ENCODE peak calls at places on chromosomes 1 and 21, in eight cellular contexts. R is suprapubic skin, E is tibial nerve, U is ovary, Y is esophagus muscularis mucosa, V is stomach, J is transverse colon, X is GM12878. B is an unnamed sample. For H3K36me3, the result is how much of the 10 kb centered on the place peaks cover.

GRCh38 chr1:9691108-9691445 is 39.5 kb downstream of the PIK3CD start:
- DNase-seq in J (no peak), X (no peak), R (no peak), E (no peak), U (no peak), Y (no peak), V (no peak), B (no peak)

GRCh38 chr1:57319165-57319564 is 104.7 kb downstream of the DAB1 start:
- DNase-seq in E (no peak), X (no peak), V (no peak), Y (no peak), R (no peak), U (no peak), J (no peak), B (no peak)

GRCh38 chr21:18467715-18468114 is 64.1 kb upstream of the TMPRSS15 start:
- DNase-seq in Y (no peak), X (no peak), J (no peak), U (no peak), V (no peak), R (no peak), E (no peak), B (no peak)

GRCh38 chr21:31182231-31183129 is 144.2 kb upstream of the KRTAP19-8 start:
- DNase-seq in R (no peak), V (no peak), E (no peak), Y (no peak), X (no peak), J (no peak), U (no peak), B (no peak)

GRCh38 chr1:64952055-64952699 is 14.2 kb downstream of the JAK1 start:
- DNase-seq in E (no peak), V (no peak), X (no peak), R (no peak), J (no peak), Y (no peak), U (no peak), B (no peak)

GRCh38 chr1:176866011-176866410 is 298.5 kb downstream of the ASTN1 start:
- DNase-seq in R (no peak), E (no peak), U (no peak), J (no peak), X (no peak), V (no peak), Y (no peak), B (no peak)

GRCh38 chr1:30664103-30664755 is 59.2 kb downstream of the MATN1 start:
- DNase-seq in E (no peak), V (no peak), R (peak), Y (no peak), X (no peak), U (no peak), J (no peak), B (no peak)

GRCh38 chr1:221620437-221621384 is 121.2 kb downstream of the DUSP10 start:
- DNase-seq in R (no peak), U (no peak), Y (no peak), J (no peak), E (no peak), X (no peak), V (no peak), B (no peak)

GRCh38 chr1:232149302-232150201 is 480.4 kb downstream of the SIPA1L2 start:
- DNase-seq in E (no peak), Y (no peak), J (no peak), U (no peak), V (no peak), R (no peak), X (no peak), B (no peak)

GRCh38 chr1:240027059-240027462 is 64.6 kb upstream of the FMN2 start:
- DNase-seq in V (no peak), U (no peak), R (no peak), E (peak), X (no peak), Y (no peak), J (peak), B (no peak)

GRCh38 chr1:235533476-235534168 is 29.4 kb upstream of the B3GALNT2 start:
- DNase-seq in U (no peak), R (no peak), V (no peak), X (no peak), E (no peak), J (no peak), Y (no peak), B (no peak)

GRCh38 chr1:46053734-46054133 is 78.7 kb downstream of the PIK3R3 start:
- DNase-seq in V (no peak), R (no peak), J (no peak), X (no peak), U (no peak), E (no peak), Y (no peak), B (no peak)

GRCh38 chr1:107829083-107829771 is 135.8 kb downstream of the VAV3 start:
- DNase-seq in J (no peak), U (no peak), R (no peak), X (peak), E (no peak), V (no peak), Y (no peak), B (no peak)

GRCh38 chr1:93805027-93805426 is 74.0 kb downstream of the DNTTIP2 start:
- DNase-seq in U (no peak), V (no peak), X (no peak), Y (no peak), R (no peak), E (no peak), J (no peak), B (no peak)

DNA sequence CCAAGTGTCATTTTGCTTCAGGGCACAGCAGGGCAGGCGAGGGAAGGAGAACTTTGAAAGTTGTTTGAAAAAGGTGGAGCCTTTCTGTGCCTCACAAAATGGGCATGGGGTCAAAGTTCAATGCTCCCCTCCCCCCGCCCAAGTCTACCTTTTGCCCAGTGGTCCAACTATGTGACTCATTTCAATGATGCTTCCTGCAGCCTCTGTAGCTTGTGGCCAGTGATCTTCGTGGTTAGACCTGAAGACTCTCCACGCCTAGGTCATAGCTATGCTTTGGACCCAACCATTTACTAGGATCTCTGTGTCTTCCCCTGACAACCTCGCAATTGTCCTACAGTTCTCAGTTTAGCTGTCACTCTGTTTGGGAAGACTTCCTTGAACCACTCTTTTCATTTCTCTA is 280.3 kb upstream of the GJB5 start:
- DNase-seq in J (no peak), Y (no peak), U (no peak), X (no peak), R (no peak), E (no peak), V (no peak), B (no peak)
- TF ChIP-seq POLR2A in J (no peak), Y (no peak), U (no peak), X (no peak), R (no peak), E (no peak), V (no peak), B (no peak)

DNA sequence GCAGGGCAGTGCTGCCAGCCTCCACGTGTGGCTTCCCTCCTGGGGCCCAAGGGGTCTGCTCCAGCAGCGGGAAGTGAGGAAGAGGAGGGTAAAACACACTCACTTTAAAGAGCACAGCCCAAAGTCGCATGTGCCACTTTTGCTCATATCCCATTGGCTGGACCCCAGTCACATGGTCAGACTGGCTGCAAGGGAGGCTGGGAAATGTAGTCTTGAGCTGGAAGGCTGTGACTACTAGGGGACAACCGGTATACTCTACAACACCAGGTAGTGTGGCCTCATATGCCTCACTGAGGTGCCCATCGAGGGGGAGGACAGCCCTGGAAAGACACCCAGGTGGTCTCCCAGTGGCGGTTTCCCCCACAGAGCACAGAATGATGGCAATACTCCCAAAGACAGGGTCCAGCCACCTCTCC is 45.2 kb downstream of the CAMK2N1 start:
- DNase-seq in R (no peak), V (peak), X (no peak), Y (no peak), E (no peak), J (peak), U (no peak), B (no peak)
- TF ChIP-seq EP300 in R (no peak), V (no peak), X (no peak), Y (no peak), E (no peak), J (no peak), U (no peak), B (no peak)

GRCh38 chr1:6040859-6041415 is 4.8 kb upstream of the KCNAB2 start:
- DNase-seq in E (no peak), J (no peak), Y (no peak), V (no peak), R (no peak), U (peak), X (no peak), B (no peak)
- H3K36me3 ChIP-seq in E (under half), J (under half), Y (under half), V (under half), R (under half), U (under half), X (under half), B (under half)

GRCh38 chr1:76238094-76238551 is 163.6 kb downstream of the ST6GALNAC3 start:
- DNase-seq in V (no peak), Y (no peak), X (no peak), R (no peak), E (no peak), J (no peak), U (no peak), B (no peak)

GRCh38 chr1:76234061-76234460 is 159.5 kb downstream of the ST6GALNAC3 start:
- DNase-seq in U (no peak), R (no peak), Y (no peak), E (no peak), J (no peak), X (no peak), V (no peak), B (no peak)

GRCh38 chr1:76240321-76240720 is 165.8 kb downstream of the ST6GALNAC3 start:
- DNase-seq in U (no peak), V (no peak), Y (no peak), X (no peak), E (no peak), R (no peak), J (no peak), B (no peak)

GRCh38 chr1:76239470-76239918 is 164.9 kb downstream of the ST6GALNAC3 start:
- DNase-seq in Y (no peak), V (no peak), R (no peak), J (no peak), E (no peak), X (no peak), U (no peak), B (no peak)

DNA sequence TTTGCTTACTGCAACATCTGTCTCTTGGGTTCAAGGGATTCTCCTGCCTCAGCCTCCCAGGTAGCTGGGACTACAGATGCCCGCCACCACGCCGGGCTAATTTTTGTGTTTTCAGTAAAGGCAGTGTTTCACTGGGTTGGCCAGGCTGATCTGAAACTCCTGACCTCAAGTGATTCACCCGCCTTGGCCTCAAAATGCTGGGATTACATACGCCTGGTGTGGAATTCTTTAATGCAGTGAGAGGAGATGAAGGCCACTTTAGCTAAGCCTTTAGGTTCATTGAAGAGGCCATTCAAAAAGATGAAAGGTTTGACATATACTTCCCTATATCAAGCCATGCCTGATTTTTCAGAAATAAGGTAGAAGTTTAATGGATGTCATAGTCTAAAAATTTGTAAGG is 162.7 kb downstream of the ST6GALNAC3 start:
- DNase-seq in U (no peak), X (no peak), V (no peak), J (no peak), Y (no peak), E (no peak), R (no peak), B (no peak)
- TF ChIP-seq POLR2A in U (no peak), X (no peak), V (no peak), J (no peak), Y (no peak), E (no peak), R (no peak), B (no peak)

GRCh38 chr1:205144751-205145150 is 23.0 kb upstream of the RBBP5 start:
- DNase-seq in U (no peak), Y (no peak), E (no peak), X (no peak), R (no peak), V (no peak), J (no peak), B (no peak)
- TF ChIP-seq EP300 in U (no peak), Y (no peak), E (no peak), X (no peak), R (no peak), V (no peak), J (no peak), B (no peak)

GRCh38 chr1:167693425-167694045 is 28.2 kb upstream of the MPZL1 start:
- DNase-seq in X (no peak), V (no peak), E (no peak), R (no peak), U (no peak), Y (no peak), J (no peak), B (no peak)

GRCh38 chr1:167695756-167696561 is 25.8 kb upstream of the MPZL1 start:
- DNase-seq in U (no peak), X (no peak), E (no peak), J (no peak), Y (no peak), V (no peak), R (no peak), B (no peak)

GRCh38 chr1:167694691-167695090 is 27.1 kb upstream of the MPZL1 start:
- DNase-seq in X (no peak), J (no peak), E (no peak), R (no peak), Y (no peak), V (no peak), U (no peak), B (no peak)

GRCh38 chr1:167697667-167698141 is 24.1 kb upstream of the MPZL1 start:
- DNase-seq in U (no peak), V (peak), J (no peak), Y (no peak), X (no peak), R (no peak), E (peak), B (no peak)

DNA sequence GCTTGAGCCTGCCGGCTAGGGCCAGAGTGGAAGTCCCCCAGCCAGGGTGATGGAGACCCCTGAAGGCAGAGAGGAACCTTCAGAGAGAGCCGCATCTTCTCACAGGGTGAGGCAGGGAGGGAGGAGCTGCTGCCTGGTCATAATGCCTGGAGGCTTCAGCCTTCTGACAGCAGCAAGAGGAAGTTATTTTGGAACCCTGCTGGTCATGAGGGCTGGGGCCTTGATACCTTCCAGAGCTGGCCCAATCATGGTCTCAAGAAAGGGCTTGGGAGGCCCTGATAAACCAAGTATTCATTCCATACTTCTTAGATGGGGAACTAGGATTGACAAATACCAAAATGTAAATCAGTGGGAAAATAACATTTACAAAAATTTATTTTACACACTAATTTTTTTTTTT is 26.6 kb upstream of the MPZL1 start:
- DNase-seq in Y (no peak), V (no peak), E (no peak), X (no peak), J (no peak), U (no peak), R (no peak), B (no peak)
- H3K36me3 ChIP-seq in Y (under half), V (half or more), E (under half), X (half or more), J (under half), U (under half), R (under half), B (under half)

GRCh38 chr1:80841261-80841660 is 959.5 kb upstream of the ADGRL2 start:
- DNase-seq in X (no peak), V (no peak), R (no peak), Y (no peak), E (no peak), J (no peak), U (no peak), B (no peak)
- TF ChIP-seq POLR2A in X (no peak), V (no peak), R (no peak), Y (no peak), E (no peak), J (no peak), U (no peak), B (no peak)

GRCh38 chr1:112992780-112993179 is 36.8 kb upstream of the SLC16A1 start:
- DNase-seq in R (no peak), Y (no peak), U (no peak), J (no peak), E (no peak), X (no peak), V (no peak), B (no peak)

GRCh38 chr1:112991721-112992120 is 35.7 kb upstream of the SLC16A1 start:
- DNase-seq in V (no peak), R (no peak), J (no peak), X (no peak), Y (no peak), U (no peak), E (no peak), B (no peak)

GRCh38 chr1:112988367-112988766 is 32.4 kb upstream of the SLC16A1 start:
- DNase-seq in V (no peak), Y (no peak), X (no peak), R (no peak), U (no peak), E (no peak), J (no peak), B (no peak)

GRCh38 chr1:112985123-112985522 is 29.1 kb upstream of the SLC16A1 start:
- DNase-seq in X (peak), V (no peak), Y (no peak), J (no peak), U (no peak), R (no peak), E (no peak), B (no peak)

DNA sequence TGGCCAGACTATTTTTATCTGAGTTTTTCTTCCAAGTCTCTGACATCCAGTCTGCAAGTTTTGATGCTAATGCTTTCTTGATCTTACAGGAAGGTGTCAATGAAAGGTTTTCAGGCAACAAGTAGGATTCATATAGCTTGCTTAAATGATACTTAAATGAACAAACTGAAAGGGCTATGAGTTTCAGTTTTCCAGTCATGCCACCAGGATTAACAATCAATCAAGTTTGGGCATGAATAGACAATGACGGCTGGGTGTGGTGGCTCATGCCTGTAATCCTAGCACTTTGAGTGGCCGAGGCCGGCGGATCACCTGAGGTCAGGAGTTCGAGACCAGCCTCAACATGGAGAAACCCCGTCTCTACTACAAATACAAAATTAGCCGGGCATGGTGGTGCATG is 34.3 kb upstream of the SLC16A1 start:
- DNase-seq in J (no peak), V (no peak), R (no peak), Y (no peak), E (no peak), X (no peak), U (no peak), B (no peak)
- TF ChIP-seq EP300 in J (no peak), V (no peak), R (no peak), Y (no peak), E (no peak), X (no peak), U (no peak), B (no peak)

DNA sequence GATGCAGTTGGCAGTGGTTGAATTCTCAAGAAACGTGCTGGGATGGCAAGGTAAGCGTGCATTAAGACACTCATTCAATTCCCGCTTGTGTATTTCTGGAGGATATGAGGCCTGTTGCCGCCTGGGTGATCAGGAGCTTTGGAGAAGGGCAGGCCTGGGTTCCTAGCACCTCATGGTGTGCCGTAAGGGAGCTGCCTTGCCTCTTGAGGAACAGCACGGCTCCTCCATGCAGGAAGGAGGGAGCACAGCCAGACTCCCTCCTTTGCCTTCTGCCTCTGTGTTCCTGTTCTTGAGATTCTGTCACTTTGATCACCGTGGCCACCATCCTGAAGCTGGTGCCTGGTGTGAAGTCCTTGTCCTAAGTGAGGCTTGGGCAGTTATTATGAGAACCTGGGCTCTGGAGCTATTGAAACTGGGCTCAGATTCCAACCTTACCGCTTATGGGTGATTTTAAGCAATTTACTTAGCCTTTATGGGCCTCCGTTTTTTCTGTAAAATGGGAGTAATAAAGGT is 18.3 kb downstream of the SLFNL1 start:
- DNase-seq in U (no peak), J (no peak), R (no peak), E (no peak), X (no peak), V (no peak), Y (no peak), B (peak)
- H3K36me3 ChIP-seq in U (under half), J (under half), R (half or more), E (under half), X (under half), V (half or more), Y (under half), B (half or more)

GRCh38 chr1:51788938-51789337 is 89.6 kb downstream of the NRDC start:
- DNase-seq in V (no peak), E (no peak), X (no peak), U (no peak), Y (no peak), R (no peak), J (no peak), B (no peak)
- TF ChIP-seq POLR2A in V (no peak), E (no peak), X (no peak), U (no peak), Y (no peak), R (no peak), J (no peak), B (no peak)